ENCODE peak calls at places on chromosome 2, in five cellular contexts. M is K562, E is right lobe of liver, H is spleen, O is IMR-90. W is an unnamed sample.

GRCh38 chr2:65317841-65318240 is 90.2 kb downstream of the ACTR2 start:
- DNase-seq in M (no peak), H (no peak), E (no peak), O (peak; percentile 24), W (no peak)

GRCh38 chr2:171966268-171966667 is 33.5 kb upstream of the METAP1D start:
- DNase-seq in M (no peak), E (no peak), H (no peak), O (no peak), W (no peak)

GRCh38 chr2:141105763-141106162 is 1025.1 kb downstream of the LRP1B start:
- DNase-seq in O (no peak), E (no peak), H (no peak), M (no peak), W (no peak)

GRCh38 chr2:214651451-214651850 is 158.0 kb downstream of the BARD1 start:
- DNase-seq in H (no peak), O (peak; percentile 31), E (no peak), M (no peak), W (no peak)

GRCh38 chr2:233862261-233862768 is 5.9 kb downstream of the MSL3B start:
- DNase-seq in E (no peak), O (no peak), H (no peak), M (no peak), W (no peak)

GRCh38 chr2:183232161-183232865 is 108.1 kb downstream of the NUP35 start:
- DNase-seq in H (no peak), O (peak; percentile 11), M (no peak), E (no peak), W (no peak)

GRCh38 chr2:218570850-218571249 is 2.2 kb downstream of the CNOT9 start:
- DNase-seq in M (no peak), H (no peak), E (no peak), O (peak; percentile 66), W (no peak)

GRCh38 chr2:118841828-118842461 is 5.5 kb downstream of the EN1 start:
- DNase-seq in M (no peak), O (no peak), E (no peak), H (peak; percentile 63), W (no peak)

GRCh38 chr2:134413430-134413829 is 159.6 kb downstream of the MGAT5 start:
- DNase-seq in E (no peak), M (no peak), H (no peak), O (peak; percentile 78), W (no peak)

GRCh38 chr2:46229134-46230063 is 67.8 kb upstream of the EPAS1 start:
- DNase-seq in H (peak; percentile 49), O (peak; percentile 20), M (no peak), E (no peak), W (no peak)

GRCh38 chr2:109403841-109404201 is 209.9 kb downstream of the SEPTIN10 start:
- DNase-seq in E (no peak), M (no peak), O (peak; percentile 33), H (no peak), W (no peak)
- H3K4me3 ChIP-seq in E (no peak overlapping the region), M (no peak overlapping the region), O (no peak overlapping the region), H (no peak overlapping the region), W (no peak overlapping the region)

GRCh38 chr2:84970956-84971798 is at the start of gene KCMF1:
- DNase-seq in O (peak; percentile 74), E (peak; percentile 92), H (peak; percentile 95), M (peak; percentile 88), W (peak; percentile 60)

GRCh38 chr2:84969511-84970265 is 1.3 kb upstream of the KCMF1 start:
- DNase-seq in E (no peak), M (no peak), O (peak; percentile 31), H (no peak), W (no peak)

GRCh38 chr2:84965827-84966226 is 5.1 kb upstream of the KCMF1 start:
- DNase-seq in M (no peak), E (no peak), O (no peak), H (no peak), W (no peak)

GRCh38 chr2:84971799-84972790 is 1.1 kb downstream of the KCMF1 start:
- DNase-seq in O (peak; percentile 42), M (no peak), E (peak; percentile 74), H (peak; percentile 95), W (peak; percentile 61)

DNA sequence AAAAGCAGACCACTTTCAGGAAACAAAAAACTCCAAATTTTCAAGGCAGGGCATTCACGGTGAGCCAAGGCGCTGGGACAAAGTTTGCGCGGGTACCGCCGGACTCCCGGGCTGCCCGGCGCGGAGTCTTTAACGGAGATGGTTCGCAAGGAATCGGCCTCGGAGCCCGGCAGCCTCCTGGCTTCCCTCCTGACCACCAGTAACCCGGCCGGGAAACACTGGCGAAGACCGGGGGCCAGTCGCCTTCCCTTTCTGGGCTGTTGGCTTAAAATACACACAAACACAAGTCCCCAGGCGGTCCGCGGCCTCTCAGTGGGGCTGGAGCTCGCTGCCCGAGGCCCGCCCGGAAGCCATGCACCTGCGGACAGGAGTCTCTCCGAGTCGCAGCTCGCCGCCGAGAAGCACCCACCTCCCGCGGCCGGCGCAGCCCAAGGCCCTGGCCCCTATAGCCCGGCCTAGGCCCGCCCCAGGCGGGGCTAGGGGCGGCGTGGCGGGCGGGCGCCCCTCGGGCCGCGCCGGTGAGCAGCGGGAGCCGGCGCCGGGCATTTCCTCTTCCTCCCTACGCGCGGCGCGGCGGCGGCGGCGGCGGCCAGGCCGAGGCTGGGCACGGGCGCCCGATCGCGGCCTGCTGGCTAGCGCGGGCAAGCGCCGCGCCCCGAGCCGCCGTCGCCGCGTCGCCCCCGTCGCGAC is 550 bp upstream of the KCMF1 start:
- DNase-seq in E (peak; percentile 85), O (peak; percentile 36), M (peak; percentile 77), H (peak; percentile 95), W (peak; percentile 53)
- TF ChIP-seq POLR2A in E (no peak), O (peak; percentile 14), M (peak; percentile 58), H (no peak), W (no peak)

GRCh38 chr2:24354899-24355298 is 5.4 kb downstream of the ITSN2 start:
- DNase-seq in H (no peak), O (no peak), M (no peak), E (no peak), W (no peak)
- H3K4me1 ChIP-seq in H (peaks cover 45% of the 10 kb centered on the region), O (no peaks in the 10 kb centered on the region), M (peaks cover 26% of the 10 kb centered on the region), E (no peaks in the 10 kb centered on the region), W (no peaks in the 10 kb centered on the region)

GRCh38 chr2:54559593-54560145 is 103.5 kb downstream of the SPTBN1 start:
- DNase-seq in O (peak; percentile 87), M (no peak), E (no peak), H (no peak), W (peak; percentile 49)

GRCh38 chr2:54561795-54562592 is 105.9 kb downstream of the SPTBN1 start:
- DNase-seq in H (no peak), O (no peak), E (no peak), M (no peak), W (no peak)

GRCh38 chr2:54558976-54559410 is 102.9 kb downstream of the SPTBN1 start:
- DNase-seq in O (no peak), H (no peak), E (no peak), M (no peak), W (no peak)

GRCh38 chr2:54560146-54560881 is 104.2 kb downstream of the SPTBN1 start:
- DNase-seq in E (peak; percentile 66), O (peak; percentile 59), H (peak; percentile 82), M (peak; percentile 21), W (no peak)

GRCh38 chr2:54561010-54561409 is 104.9 kb downstream of the SPTBN1 start:
- DNase-seq in M (no peak), E (no peak), H (no peak), O (no peak), W (no peak)
- H3K4me3 ChIP-seq in M (peak overlapping the region; percentile 78), E (peak overlapping the region; percentile 71), H (peak overlapping the region; percentile 78), O (no peak overlapping the region), W (no peak overlapping the region)

DNA sequence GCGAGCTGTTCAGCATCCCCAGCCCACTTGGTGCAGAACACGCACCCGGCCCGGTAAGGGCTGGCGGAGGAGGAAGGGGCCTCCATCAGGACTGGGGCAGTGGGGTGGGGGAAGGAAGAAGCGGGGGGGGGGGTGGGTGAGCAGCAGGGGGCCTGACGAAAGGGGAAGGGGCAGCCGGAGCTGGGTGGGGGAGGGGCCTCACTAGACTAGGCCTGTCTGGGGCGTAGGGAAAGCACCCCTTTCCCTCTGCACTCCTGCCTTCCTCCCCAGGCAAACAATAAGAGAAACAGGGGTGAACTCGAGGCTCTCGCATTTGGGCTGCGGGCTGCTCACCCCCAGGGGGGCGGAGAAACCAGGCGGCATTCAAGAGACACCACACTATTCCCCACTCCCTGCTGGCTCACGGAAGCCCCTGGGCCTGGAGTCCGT is 82.7 kb upstream of the POMC start:
- DNase-seq in M (peak; percentile 52), H (no peak), E (no peak), O (no peak), W (no peak)
- TF ChIP-seq POLR2A in M (no peak), H (no peak), E (no peak), O (no peak), W (no peak)

GRCh38 chr2:142425551-142425950 is 294.7 kb upstream of the LRP1B start:
- DNase-seq in E (no peak), H (no peak), M (no peak), O (no peak), W (no peak)

GRCh38 chr2:142426064-142426463 is 295.2 kb upstream of the LRP1B start:
- DNase-seq in H (no peak), E (no peak), M (no peak), O (no peak), W (no peak)

GRCh38 chr2:142422041-142422440 is 291.2 kb upstream of the LRP1B start:
- DNase-seq in M (no peak), H (no peak), E (no peak), O (no peak), W (no peak)

GRCh38 chr2:142423603-142424002 is 292.8 kb upstream of the LRP1B start:
- DNase-seq in H (no peak), M (no peak), O (no peak), E (no peak), W (no peak)

DNA sequence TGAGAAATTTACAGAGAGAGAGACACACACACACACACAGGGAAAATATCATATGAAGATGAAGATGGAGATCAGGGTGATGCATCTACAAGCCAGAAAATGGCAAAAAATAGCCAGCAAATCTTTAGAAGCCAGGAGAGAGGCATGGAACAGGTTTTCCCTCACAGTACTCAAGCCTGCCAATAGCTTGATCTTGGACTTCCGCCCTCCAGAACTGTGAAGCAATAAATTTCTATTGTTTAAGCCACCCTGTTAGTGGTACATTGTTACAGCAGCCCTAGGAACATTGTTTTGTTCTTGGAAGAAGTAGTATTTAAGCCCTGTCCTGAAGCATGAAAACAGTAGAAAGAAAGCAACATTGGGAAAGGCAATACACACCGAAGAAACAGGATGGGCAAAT is 292.0 kb upstream of the LRP1B start:
- DNase-seq in E (no peak), H (no peak), M (no peak), O (no peak), W (no peak)
- H3K4me1 ChIP-seq in E (no peaks in the 10 kb centered on the region), H (no peaks in the 10 kb centered on the region), M (no peaks in the 10 kb centered on the region), O (no peaks in the 10 kb centered on the region), W (no peaks in the 10 kb centered on the region)

DNA sequence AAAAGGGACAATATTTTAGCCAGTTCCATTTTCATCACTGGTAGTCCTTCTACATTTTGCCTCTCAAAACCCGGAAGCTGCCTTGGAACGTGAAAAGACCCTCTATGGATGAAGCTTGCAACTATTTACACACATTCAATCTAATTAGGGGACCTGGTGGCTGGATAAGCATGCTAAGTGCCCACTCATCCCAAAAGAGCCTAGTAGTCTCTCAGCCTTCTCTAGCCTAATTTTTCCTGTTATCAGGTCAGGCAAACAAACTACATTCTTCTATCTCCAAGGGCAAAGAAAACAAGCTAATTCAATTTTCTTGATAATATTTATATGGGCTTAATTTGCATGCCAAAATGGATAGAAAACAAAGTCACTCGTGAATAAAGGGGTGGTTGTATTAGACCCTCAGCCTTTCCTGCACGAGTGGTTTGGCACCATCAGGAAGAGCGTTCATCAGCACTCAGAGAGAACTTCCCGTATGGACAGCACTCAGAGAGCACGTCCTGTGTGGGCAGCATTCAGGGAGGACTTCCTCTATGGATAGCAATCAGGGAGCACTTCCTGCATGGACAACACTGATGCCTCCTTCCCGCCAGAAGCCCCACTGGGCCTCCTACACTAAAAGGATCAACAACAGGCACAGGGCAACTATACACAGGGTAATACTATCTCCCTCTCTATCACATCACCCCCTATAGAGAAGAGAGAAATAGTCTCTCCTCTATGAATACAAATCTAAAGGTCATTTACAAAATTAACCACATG is 122.2 kb downstream of the RBMS1 start:
- DNase-seq in H (no peak), E (no peak), O (no peak), M (no peak), W (no peak)
- H3K4me3 ChIP-seq in H (no peak overlapping the region), E (no peak overlapping the region), O (no peak overlapping the region), M (no peak overlapping the region), W (no peak overlapping the region)

W was measured in breast epithelium.